ENCODE peak calls at places on chromosome 22, in four cellular contexts. One of them, this sample, is unnamed.

GRCh38 chr22:20503816-20504215 is 3.6 kb upstream of the MED15 start:
- DNase-seq in WTC11: no peak
- DNase-seq in GM12878: no peak
- DNase-seq in HepG2: no peak
- DNase-seq in this sample: no peak

GRCh38 chr22:29116397-29117123 is 43.7 kb downstream of the KREMEN1 start:
- DNase-seq in WTC11: no peak
- DNase-seq in GM12878: no peak
- DNase-seq in HepG2: no peak
- DNase-seq in this sample: no peak

GRCh38 chr22:24819941-24820461 is 14.0 kb downstream of the SGSM1 start:
- DNase-seq in WTC11: no peak
- DNase-seq in GM12878: no peak
- DNase-seq in HepG2: no peak
- DNase-seq in this sample: no peak

GRCh38 chr22:49543876-49544275 is 283.8 kb downstream of the BRD1 start:
- DNase-seq in WTC11: no peak
- DNase-seq in GM12878: no peak
- DNase-seq in HepG2: no peak
- DNase-seq in this sample: no peak

GRCh38 chr22:39292561-39293074 is 26.8 kb downstream of the RPL3 start:
- DNase-seq in WTC11: peak; percentile 55
- DNase-seq in GM12878: no peak
- DNase-seq in HepG2: peak; percentile 81
- DNase-seq in this sample: peak; percentile 94

GRCh38 chr22:39808087-39808486 is 85.5 kb downstream of the ENTHD1 start:
- DNase-seq in WTC11: peak; percentile 78
- DNase-seq in GM12878: no peak
- DNase-seq in HepG2: peak; percentile 30
- DNase-seq in this sample: peak; percentile 20

GRCh38 chr22:16783930-16784354 is 41.3 kb downstream of the XKR3 start:
- DNase-seq in WTC11: no peak
- DNase-seq in GM12878: no peak
- DNase-seq in HepG2: peak; percentile 5
- DNase-seq in this sample: peak; percentile 75

GRCh38 chr22:45262931-45263789 is 21.6 kb upstream of the UPK3A start:
- DNase-seq in WTC11: no peak
- DNase-seq in GM12878: peak; percentile 71
- DNase-seq in HepG2: no peak
- DNase-seq in this sample: no peak

GRCh38 chr22:50314081-50314454 is 6.6 kb upstream of the PLXNB2 start:
- DNase-seq in WTC11: no peak
- DNase-seq in GM12878: no peak
- DNase-seq in HepG2: no peak
- DNase-seq in this sample: no peak

GRCh38 chr22:20429254-20430100 is 8.1 kb downstream of the SCARF2 start:
- DNase-seq in WTC11: peak; percentile 84
- DNase-seq in GM12878: no peak
- DNase-seq in HepG2: no peak
- DNase-seq in this sample: peak; percentile 100

GRCh38 chr22:38707346-38707745 is 1.6 kb downstream of the GTPBP1 start:
- DNase-seq in WTC11: no peak
- DNase-seq in GM12878: no peak
- DNase-seq in HepG2: peak; percentile 80
- DNase-seq in this sample: peak; percentile 57

GRCh38 chr22:17851754-17852153 is 77.5 kb upstream of the BID start:
- DNase-seq in WTC11: no peak
- DNase-seq in GM12878: no peak
- DNase-seq in HepG2: no peak
- DNase-seq in this sample: no peak

GRCh38 chr22:29710922-29711593 is 8.7 kb upstream of the CABP7 start:
- DNase-seq in WTC11: no peak
- DNase-seq in GM12878: no peak
- DNase-seq in HepG2: no peak
- DNase-seq in this sample: no peak

GRCh38 chr22:29630987-29631386 is 27.6 kb downstream of the NF2 start:
- DNase-seq in WTC11: no peak
- DNase-seq in GM12878: no peak
- DNase-seq in HepG2: no peak
- DNase-seq in this sample: no peak

GRCh38 chr22:31977939-31978338 is 33.6 kb downstream of the YWHAH start:
- DNase-seq in WTC11: no peak
- DNase-seq in GM12878: no peak
- DNase-seq in HepG2: no peak
- DNase-seq in this sample: no peak

GRCh38 chr22:35380013-35380412 is 883 bp upstream of the HMOX1 start:
- DNase-seq in WTC11: no peak
- DNase-seq in GM12878: no peak
- DNase-seq in HepG2: no peak
- DNase-seq in this sample: no peak

GRCh38 chr22:46848227-46848626 is 85.8 kb downstream of the TBC1D22A start:
- DNase-seq in WTC11: no peak
- DNase-seq in GM12878: no peak
- DNase-seq in HepG2: no peak
- DNase-seq in this sample: no peak
- TF ChIP-seq CREM in WTC11: no peak
- TF ChIP-seq CREM in GM12878: no peak
- TF ChIP-seq CREM in HepG2: no peak
- TF ChIP-seq CREM in this sample: no peak

GRCh38 chr22:37344735-37345462 is 62.6 kb downstream of the CYTH4 start:
- DNase-seq in WTC11: no peak
- DNase-seq in GM12878: no peak
- DNase-seq in HepG2: no peak
- DNase-seq in this sample: no peak

GRCh38 chr22:37343343-37343742 is 61.0 kb downstream of the CYTH4 start:
- DNase-seq in WTC11: no peak
- DNase-seq in GM12878: no peak
- DNase-seq in HepG2: no peak
- DNase-seq in this sample: no peak

GRCh38 chr22:37343863-37344734 is 61.8 kb downstream of the CYTH4 start:
- DNase-seq in WTC11: no peak
- DNase-seq in GM12878: no peak
- DNase-seq in HepG2: no peak
- DNase-seq in this sample: no peak

GRCh38 chr22:37349043-37349814 is 66.9 kb downstream of the CYTH4 start:
- DNase-seq in WTC11: no peak
- DNase-seq in GM12878: no peak
- DNase-seq in HepG2: no peak
- DNase-seq in this sample: no peak

DNA sequence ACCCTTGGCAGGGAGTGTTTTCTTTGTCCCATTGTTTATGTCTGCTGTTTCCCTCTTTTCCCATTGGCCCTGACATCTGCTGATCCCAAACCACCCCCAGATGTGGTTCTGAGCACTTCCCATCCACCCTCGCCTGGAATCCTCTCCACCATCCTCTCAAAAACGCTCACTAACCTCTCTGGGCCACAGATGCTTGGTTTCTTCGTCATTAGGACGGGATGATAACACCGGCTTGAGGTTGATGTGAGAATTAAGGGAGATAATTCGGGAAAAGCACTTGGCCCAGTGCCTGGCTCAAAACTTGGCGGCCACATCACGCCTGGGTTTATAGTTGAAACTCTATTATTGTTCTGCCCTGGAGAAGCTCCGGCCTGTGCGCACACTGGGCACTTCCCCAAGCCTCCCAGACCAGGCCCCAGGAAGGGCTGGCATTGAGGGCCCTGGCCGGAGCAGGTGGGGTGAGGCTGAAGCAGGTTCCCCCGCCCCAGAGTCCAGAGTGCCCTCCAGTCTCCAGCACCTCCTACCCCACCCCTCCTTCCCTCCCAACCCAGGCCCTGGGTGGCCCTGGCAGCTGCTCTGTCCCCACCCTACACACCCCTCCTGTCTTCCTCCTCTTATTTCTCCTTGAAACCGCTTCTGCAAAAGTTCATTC is 63.7 kb downstream of the CYTH4 start:
- DNase-seq in WTC11: no peak
- DNase-seq in GM12878: no peak
- DNase-seq in HepG2: no peak
- DNase-seq in this sample: no peak
- TF ChIP-seq CREM in WTC11: no peak
- TF ChIP-seq CREM in GM12878: no peak
- TF ChIP-seq CREM in HepG2: no peak
- TF ChIP-seq CREM in this sample: no peak

GRCh38 chr22:21759133-21759532 is 23.5 kb upstream of the YPEL1 start:
- DNase-seq in WTC11: no peak
- DNase-seq in GM12878: no peak
- DNase-seq in HepG2: no peak
- DNase-seq in this sample: no peak

GRCh38 chr22:21761086-21761485 is 25.5 kb upstream of the YPEL1 start:
- DNase-seq in WTC11: no peak
- DNase-seq in GM12878: no peak
- DNase-seq in HepG2: no peak
- DNase-seq in this sample: no peak

GRCh38 chr22:21760640-21761039 is 25.0 kb upstream of the YPEL1 start:
- DNase-seq in WTC11: no peak
- DNase-seq in GM12878: no peak
- DNase-seq in HepG2: no peak
- DNase-seq in this sample: peak; percentile 79

GRCh38 chr22:21758465-21758864 is 22.9 kb upstream of the YPEL1 start:
- DNase-seq in WTC11: no peak
- DNase-seq in GM12878: no peak
- DNase-seq in HepG2: no peak
- DNase-seq in this sample: no peak

DNA sequence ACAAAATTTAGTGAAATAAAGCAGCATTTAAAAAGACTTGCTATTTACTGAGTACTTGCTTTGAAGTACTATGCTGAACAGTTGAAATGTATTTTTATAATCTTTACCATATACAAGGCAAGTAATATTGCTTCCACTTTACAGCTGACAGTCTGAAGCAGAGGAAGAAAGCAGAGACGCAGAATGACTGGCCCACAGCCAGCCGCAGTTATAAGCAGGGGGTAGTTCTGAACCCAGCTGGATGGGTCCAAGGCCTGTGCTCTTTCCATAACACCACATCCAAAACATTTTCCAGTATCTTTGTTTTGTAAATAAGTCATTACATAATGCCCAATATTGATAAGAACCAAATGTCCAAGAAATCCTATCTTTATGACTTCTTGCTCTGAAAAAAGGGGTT is 24.0 kb upstream of the YPEL1 start:
- DNase-seq in WTC11: no peak
- DNase-seq in GM12878: no peak
- DNase-seq in HepG2: no peak
- DNase-seq in this sample: no peak
- TF ChIP-seq CREM in WTC11: no peak
- TF ChIP-seq CREM in GM12878: no peak
- TF ChIP-seq CREM in HepG2: no peak
- TF ChIP-seq CREM in this sample: no peak

GRCh38 chr22:28051091-28051786 is 132.2 kb upstream of the PITPNB start:
- DNase-seq in WTC11: no peak
- DNase-seq in GM12878: no peak
- DNase-seq in HepG2: no peak
- DNase-seq in this sample: no peak

GRCh38 chr22:28051787-28052356 is 132.8 kb upstream of the PITPNB start:
- DNase-seq in WTC11: peak; percentile 85
- DNase-seq in GM12878: no peak
- DNase-seq in HepG2: peak; percentile 43
- DNase-seq in this sample: peak; percentile 41

GRCh38 chr22:28053871-28054621 is 135.0 kb upstream of the PITPNB start:
- DNase-seq in WTC11: no peak
- DNase-seq in GM12878: no peak
- DNase-seq in HepG2: no peak
- DNase-seq in this sample: no peak

GRCh38 chr22:28054622-28054871 is 135.5 kb upstream of the PITPNB start:
- DNase-seq in WTC11: no peak
- DNase-seq in GM12878: no peak
- DNase-seq in HepG2: no peak
- DNase-seq in this sample: no peak

GRCh38 chr22:28052818-28053217 is 133.8 kb upstream of the PITPNB start:
- DNase-seq in WTC11: no peak
- DNase-seq in GM12878: no peak
- DNase-seq in HepG2: no peak
- DNase-seq in this sample: no peak
- TF ChIP-seq CREM in WTC11: no peak
- TF ChIP-seq CREM in GM12878: no peak
- TF ChIP-seq CREM in HepG2: no peak
- TF ChIP-seq CREM in this sample: no peak

DNA sequence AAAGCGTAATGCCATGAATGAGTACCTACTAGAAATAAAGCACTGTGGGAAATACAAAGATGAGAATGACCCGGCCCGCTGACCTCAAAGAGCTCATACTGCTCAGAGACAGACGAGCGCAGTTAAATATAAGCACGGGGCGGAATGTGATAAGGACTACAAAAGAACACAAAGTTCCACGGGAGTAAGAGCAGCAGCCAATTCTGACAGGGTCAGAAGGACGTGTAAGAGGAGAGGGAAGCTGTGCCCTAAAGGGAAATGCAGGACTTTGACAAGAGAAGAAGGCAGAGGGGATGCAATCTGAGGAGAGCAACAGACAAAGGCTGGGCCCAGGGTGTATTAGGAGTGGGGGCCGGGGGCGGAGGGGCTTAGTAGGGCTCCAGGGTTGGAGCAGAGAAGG is 314.6 kb downstream of the LARGE1 start:
- DNase-seq in WTC11: no peak
- DNase-seq in GM12878: no peak
- DNase-seq in HepG2: no peak
- DNase-seq in this sample: no peak
- TF ChIP-seq CREM in WTC11: no peak
- TF ChIP-seq CREM in GM12878: no peak
- TF ChIP-seq CREM in HepG2: no peak
- TF ChIP-seq CREM in this sample: no peak

GRCh38 chr22:36790648-36791047 is 14.7 kb upstream of the IFT27 start:
- DNase-seq in WTC11: no peak
- DNase-seq in GM12878: no peak
- DNase-seq in HepG2: no peak
- DNase-seq in this sample: no peak
- TF ChIP-seq CREM in WTC11: no peak
- TF ChIP-seq CREM in GM12878: peak; percentile 51
- TF ChIP-seq CREM in HepG2: no peak
- TF ChIP-seq CREM in this sample: no peak

This sample was measured in K562.